ENCODE peak calls at places on chromosomes 3 and 15, in five cellular contexts. One of them, this sample, is unnamed.

GRCh38 chr15:64092864-64093626 is 593 bp downstream of the CIAO2A start:
- DNase-seq in cardiac fibroblast: peak
- DNase-seq in osteocyte: no peak
- DNase-seq in RWPE1: peak
- DNase-seq in IMR-90: peak
- DNase-seq in this sample: peak

GRCh38 chr3:159991591-159991990 is 3.0 kb downstream of the IL12A start:
- DNase-seq in cardiac fibroblast: no peak
- DNase-seq in osteocyte: no peak
- DNase-seq in RWPE1: no peak
- DNase-seq in IMR-90: no peak
- DNase-seq in this sample: no peak

GRCh38 chr15:101050647-101051290 is 131.6 kb downstream of the LRRK1 start:
- DNase-seq in cardiac fibroblast: no peak
- DNase-seq in osteocyte: peak
- DNase-seq in RWPE1: no peak
- DNase-seq in IMR-90: no peak
- DNase-seq in this sample: no peak

GRCh38 chr15:77440378-77440999 is 19.8 kb downstream of the HMG20A start:
- DNase-seq in cardiac fibroblast: peak
- DNase-seq in osteocyte: no peak
- DNase-seq in RWPE1: peak
- DNase-seq in IMR-90: peak
- DNase-seq in this sample: no peak

GRCh38 chr3:107574650-107575049 is 51.9 kb downstream of the BBX start:
- DNase-seq in cardiac fibroblast: peak
- DNase-seq in osteocyte: no peak
- DNase-seq in RWPE1: peak
- DNase-seq in IMR-90: peak
- DNase-seq in this sample: no peak

GRCh38 chr3:48756640-48757039 is 39.6 kb upstream of the IP6K2 start:
- DNase-seq in cardiac fibroblast: no peak
- DNase-seq in osteocyte: no peak
- DNase-seq in RWPE1: no peak
- DNase-seq in IMR-90: no peak
- DNase-seq in this sample: no peak

GRCh38 chr15:40769310-40770146 is at the start of gene C15orf62:
- DNase-seq in cardiac fibroblast: peak
- DNase-seq in osteocyte: no peak
- DNase-seq in RWPE1: peak
- DNase-seq in IMR-90: peak
- DNase-seq in this sample: peak

GRCh38 chr3:53137835-53138446 is 7.7 kb upstream of the RFT1 start:
- DNase-seq in cardiac fibroblast: no peak
- DNase-seq in osteocyte: no peak
- DNase-seq in RWPE1: no peak
- DNase-seq in IMR-90: peak
- DNase-seq in this sample: peak

GRCh38 chr3:171890398-171890797 is 47.2 kb downstream of the TMEM212 start:
- DNase-seq in cardiac fibroblast: no peak
- DNase-seq in osteocyte: no peak
- DNase-seq in RWPE1: no peak
- DNase-seq in IMR-90: no peak
- DNase-seq in this sample: no peak

GRCh38 chr3:112389961-112390360 is 57.0 kb downstream of the CD200 start:
- DNase-seq in cardiac fibroblast: no peak
- DNase-seq in osteocyte: no peak
- DNase-seq in RWPE1: no peak
- DNase-seq in IMR-90: peak
- DNase-seq in this sample: no peak

GRCh38 chr3:97687734-97688133 is 76.8 kb upstream of the ARL6 start:
- DNase-seq in cardiac fibroblast: no peak
- DNase-seq in osteocyte: no peak
- DNase-seq in RWPE1: peak
- DNase-seq in IMR-90: no peak
- DNase-seq in this sample: no peak

GRCh38 chr3:30804983-30805382 is 89.5 kb downstream of the GADL1 start:
- DNase-seq in cardiac fibroblast: no peak
- DNase-seq in osteocyte: no peak
- DNase-seq in RWPE1: no peak
- DNase-seq in IMR-90: no peak
- DNase-seq in this sample: no peak

GRCh38 chr15:81312790-81313543 is 11.0 kb downstream of the STARD5 start:
- DNase-seq in cardiac fibroblast: peak
- DNase-seq in osteocyte: no peak
- DNase-seq in RWPE1: peak
- DNase-seq in IMR-90: peak
- DNase-seq in this sample: peak

GRCh38 chr3:48130321-48130881 is 57.8 kb downstream of the CDC25A start:
- DNase-seq in cardiac fibroblast: peak
- DNase-seq in osteocyte: no peak
- DNase-seq in RWPE1: no peak
- DNase-seq in IMR-90: peak
- DNase-seq in this sample: no peak

GRCh38 chr3:39378957-39379777 is 4.0 kb upstream of the SLC25A38 start:
- DNase-seq in cardiac fibroblast: no peak
- DNase-seq in osteocyte: no peak
- DNase-seq in RWPE1: no peak
- DNase-seq in IMR-90: no peak
- DNase-seq in this sample: no peak

GRCh38 chr15:68578960-68579935 is at the start of gene CORO2B:
- DNase-seq in cardiac fibroblast: peak
- DNase-seq in osteocyte: no peak
- DNase-seq in RWPE1: peak
- DNase-seq in IMR-90: peak
- DNase-seq in this sample: no peak

GRCh38 chr15:44296625-44297524 is 8.4 kb downstream of the GOLM2 start:
- DNase-seq in cardiac fibroblast: peak
- DNase-seq in osteocyte: no peak
- DNase-seq in RWPE1: peak
- DNase-seq in IMR-90: peak
- DNase-seq in this sample: peak

GRCh38 chr3:108818404-108818803 is 4.2 kb upstream of the TRAT1 start:
- DNase-seq in cardiac fibroblast: no peak
- DNase-seq in osteocyte: no peak
- DNase-seq in RWPE1: peak
- DNase-seq in IMR-90: peak
- DNase-seq in this sample: no peak

GRCh38 chr3:27542469-27542868 is 58.3 kb upstream of the SLC4A7 start:
- DNase-seq in cardiac fibroblast: no peak
- DNase-seq in osteocyte: no peak
- DNase-seq in RWPE1: no peak
- DNase-seq in IMR-90: no peak
- DNase-seq in this sample: no peak

GRCh38 chr3:12284591-12284990 is 4.3 kb upstream of the PPARG start:
- DNase-seq in cardiac fibroblast: no peak
- DNase-seq in osteocyte: no peak
- DNase-seq in RWPE1: no peak
- DNase-seq in IMR-90: no peak
- DNase-seq in this sample: no peak

GRCh38 chr3:192128922-192129321 is 598.4 kb downstream of the FGF12 start:
- DNase-seq in cardiac fibroblast: no peak
- DNase-seq in osteocyte: no peak
- DNase-seq in RWPE1: no peak
- DNase-seq in IMR-90: no peak
- DNase-seq in this sample: no peak

GRCh38 chr3:193928354-193929209 is 207.4 kb upstream of the HES1 start:
- DNase-seq in cardiac fibroblast: peak
- DNase-seq in osteocyte: no peak
- DNase-seq in RWPE1: peak
- DNase-seq in IMR-90: no peak
- DNase-seq in this sample: no peak

GRCh38 chr15:98804057-98804380 is 155.7 kb downstream of the IGF1R start:
- DNase-seq in cardiac fibroblast: peak
- DNase-seq in osteocyte: no peak
- DNase-seq in RWPE1: no peak
- DNase-seq in IMR-90: peak
- DNase-seq in this sample: no peak
- TF ChIP-seq CTCF in cardiac fibroblast: peak
- TF ChIP-seq CTCF in osteocyte: peak
- TF ChIP-seq CTCF in RWPE1: no peak
- TF ChIP-seq CTCF in IMR-90: peak
- TF ChIP-seq CTCF in this sample: no peak

DNA sequence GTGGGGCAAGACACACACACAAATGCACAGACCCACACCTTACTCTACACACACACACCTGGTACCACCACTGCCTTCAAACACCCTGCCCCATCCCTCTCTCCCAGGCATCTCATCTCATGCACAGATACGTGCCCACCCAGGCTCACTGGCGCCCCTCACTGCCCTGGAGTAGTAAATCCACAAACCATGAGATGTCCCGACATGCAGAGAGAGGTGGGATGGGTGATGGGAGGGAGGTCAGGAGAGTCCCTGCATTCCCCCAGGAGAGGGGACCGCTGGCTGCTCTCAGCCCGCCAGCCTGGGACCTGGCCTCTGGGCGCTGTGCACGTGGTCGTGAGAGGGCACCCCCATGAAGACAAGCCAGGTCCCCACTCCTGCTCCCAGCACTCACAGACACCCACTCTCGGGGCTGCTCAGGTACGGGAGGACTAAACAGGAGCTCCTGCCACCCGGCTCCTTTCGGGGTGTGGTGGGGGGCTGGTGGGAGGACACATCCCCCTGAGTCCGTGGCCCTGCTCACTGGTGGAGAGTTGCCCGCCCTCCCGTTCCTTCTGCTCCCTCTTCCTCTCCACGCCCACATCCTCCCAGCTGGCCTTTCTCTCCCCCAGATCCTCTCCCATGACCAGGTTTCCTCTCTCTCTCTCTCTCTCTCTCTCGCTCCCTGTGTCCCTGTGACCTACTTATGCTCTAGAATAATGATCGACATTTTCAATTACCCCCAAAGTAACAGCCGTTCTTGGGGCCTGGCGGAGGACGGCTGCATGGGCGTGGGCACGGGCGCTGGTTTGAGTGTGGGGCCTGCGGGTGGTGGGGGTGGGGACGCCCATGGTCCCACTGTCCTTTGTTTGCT is 18.8 kb upstream of the CSPG4 start:
- DNase-seq in cardiac fibroblast: peak
- DNase-seq in osteocyte: no peak
- DNase-seq in RWPE1: no peak
- DNase-seq in IMR-90: peak
- DNase-seq in this sample: no peak
- TF ChIP-seq CTCF in cardiac fibroblast: no peak
- TF ChIP-seq CTCF in osteocyte: no peak
- TF ChIP-seq CTCF in RWPE1: no peak
- TF ChIP-seq CTCF in IMR-90: peak
- TF ChIP-seq CTCF in this sample: no peak

GRCh38 chr3:128324911-128325592 is 141.6 kb downstream of the DNAJB8 start:
- DNase-seq in cardiac fibroblast: no peak
- DNase-seq in osteocyte: peak
- DNase-seq in RWPE1: no peak
- DNase-seq in IMR-90: no peak
- DNase-seq in this sample: no peak
- TF ChIP-seq CTCF in cardiac fibroblast: no peak
- TF ChIP-seq CTCF in osteocyte: no peak
- TF ChIP-seq CTCF in RWPE1: no peak
- TF ChIP-seq CTCF in IMR-90: no peak
- TF ChIP-seq CTCF in this sample: no peak

GRCh38 chr3:52109556-52110380 is 44.5 kb downstream of the POC1A start:
- DNase-seq in cardiac fibroblast: peak
- DNase-seq in osteocyte: no peak
- DNase-seq in RWPE1: no peak
- DNase-seq in IMR-90: peak
- DNase-seq in this sample: no peak

GRCh38 chr3:52112056-52112455 is 42.2 kb downstream of the POC1A start:
- DNase-seq in cardiac fibroblast: no peak
- DNase-seq in osteocyte: no peak
- DNase-seq in RWPE1: no peak
- DNase-seq in IMR-90: no peak
- DNase-seq in this sample: no peak

GRCh38 chr3:52110502-52110901 is 43.7 kb downstream of the POC1A start:
- DNase-seq in cardiac fibroblast: no peak
- DNase-seq in osteocyte: no peak
- DNase-seq in RWPE1: no peak
- DNase-seq in IMR-90: no peak
- DNase-seq in this sample: no peak

GRCh38 chr3:52106951-52107611 is 47.1 kb downstream of the POC1A start:
- DNase-seq in cardiac fibroblast: no peak
- DNase-seq in osteocyte: no peak
- DNase-seq in RWPE1: peak
- DNase-seq in IMR-90: no peak
- DNase-seq in this sample: peak

GRCh38 chr3:52108302-52109232 is 45.7 kb downstream of the POC1A start:
- DNase-seq in cardiac fibroblast: peak
- DNase-seq in osteocyte: no peak
- DNase-seq in RWPE1: no peak
- DNase-seq in IMR-90: no peak
- DNase-seq in this sample: peak
- TF ChIP-seq CTCF in cardiac fibroblast: peak
- TF ChIP-seq CTCF in osteocyte: no peak
- TF ChIP-seq CTCF in RWPE1: no peak
- TF ChIP-seq CTCF in IMR-90: no peak
- TF ChIP-seq CTCF in this sample: no peak

DNA sequence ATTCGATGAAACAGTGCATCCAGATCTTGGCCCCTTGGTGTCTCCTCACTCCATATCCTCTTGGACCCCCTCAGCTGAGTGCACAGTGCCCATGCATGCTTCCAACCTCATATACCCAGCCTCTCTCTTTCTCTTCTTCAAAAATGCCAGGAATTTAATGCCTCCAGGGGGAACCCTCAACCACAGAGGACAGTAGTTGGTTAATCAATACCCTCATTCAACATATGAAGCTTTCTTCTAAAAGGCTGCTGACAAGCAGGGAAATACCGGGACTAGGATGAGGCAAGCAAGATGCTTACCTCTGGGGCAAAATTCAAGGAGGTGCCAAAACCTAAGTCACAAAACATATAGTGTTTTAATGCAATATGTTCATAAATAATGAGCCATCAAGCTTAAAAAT is 48.1 kb upstream of the FHIT start:
- DNase-seq in cardiac fibroblast: no peak
- DNase-seq in osteocyte: no peak
- DNase-seq in RWPE1: no peak
- DNase-seq in IMR-90: no peak
- DNase-seq in this sample: no peak
- TF ChIP-seq CTCF in cardiac fibroblast: no peak
- TF ChIP-seq CTCF in osteocyte: no peak
- TF ChIP-seq CTCF in RWPE1: no peak
- TF ChIP-seq CTCF in IMR-90: no peak
- TF ChIP-seq CTCF in this sample: no peak